ENCODE peak calls at places on chromosome 19, in ten cellular contexts. L is heart right ventricle; T is left ventricle myocardium inferior; Y is AG04450; O is effector memory CD4-positive, alpha-beta T cell; Z is WERI-Rb-1; S is pancreas; D is Karpas-422; K is CD4-positive, alpha-beta T cell; F is RWPE1. Q is an unnamed sample.

GRCh38 chr19:34260771-34261173 is 6.4 kb downstream of the GARRE1 start:
- DNase-seq in Y (no peak), D (no peak), K (no peak), F (no peak), T (no peak), Z (peak), S (no peak), L (no peak), O (no peak), Q (no peak)

GRCh38 chr19:7550987-7551761 is 15.7 kb downstream of the PNPLA6 start:
- DNase-seq in T (peak), F (peak), Z (peak), K (peak), D (peak), Y (no peak), O (no peak), L (peak), S (peak), Q (no peak)

GRCh38 chr19:56085571-56086275 is 35.4 kb downstream of the ZNF787 start:
- DNase-seq in S (no peak), T (no peak), K (no peak), Y (no peak), D (no peak), L (no peak), O (no peak), Z (no peak), F (no peak), Q (no peak)

GRCh38 chr19:19758164-19758563 is 25.3 kb upstream of the ZNF14 start:
- DNase-seq in O (no peak), T (no peak), Y (no peak), D (no peak), F (no peak), L (no peak), K (no peak), Z (no peak), S (no peak), Q (no peak)

GRCh38 chr19:29397748-29398147 is 128.0 kb upstream of the VSTM2B start:
- DNase-seq in O (no peak), F (no peak), Y (no peak), D (no peak), Z (no peak), L (no peak), T (no peak), K (no peak), S (no peak), Q (no peak)

GRCh38 chr19:28554321-28555091 is 658.4 kb downstream of the UQCRFS1 start:
- DNase-seq in L (no peak), D (no peak), F (no peak), K (no peak), Y (no peak), S (no peak), O (no peak), Z (no peak), T (no peak), Q (no peak)

GRCh38 chr19:55258476-55258827 is 365 bp downstream of the PPP6R1 start:
- DNase-seq in T (peak), O (no peak), K (no peak), S (peak), D (peak), L (no peak), F (no peak), Z (peak), Y (no peak), Q (no peak)

GRCh38 chr19:6414033-6414643 is 10.5 kb downstream of the KHSRP start:
- DNase-seq in Y (no peak), K (no peak), S (peak), O (no peak), Z (no peak), F (no peak), L (no peak), T (no peak), D (peak), Q (no peak)

GRCh38 chr19:48059331-48059730 is 15.5 kb upstream of the CABP5 start:
- DNase-seq in S (no peak), T (no peak), L (no peak), K (no peak), Z (no peak), O (no peak), D (no peak), F (no peak), Y (no peak), Q (no peak)

GRCh38 chr19:55353803-55354697 is 469 bp downstream of the COX6B2 start:
- DNase-seq in Z (peak), T (peak), F (peak), Y (no peak), L (no peak), S (peak), O (peak), D (peak), K (peak), Q (no peak)

GRCh38 chr19:57004418-57004817 is 115.4 kb upstream of the USP29 start:
- DNase-seq in D (no peak), S (no peak), Z (no peak), O (no peak), Y (no peak), K (no peak), F (no peak), T (no peak), L (no peak), Q (no peak)

GRCh38 chr19:14081797-14082674 is 3.5 kb downstream of the C19orf67 start:
- DNase-seq in T (peak), S (peak), Y (no peak), L (peak), O (no peak), Z (peak), D (no peak), F (no peak), K (no peak), Q (peak)

GRCh38 chr19:15563325-15563794 is 51.7 kb upstream of the CYP4F8 start:
- DNase-seq in Y (no peak), L (no peak), T (peak), S (peak), O (no peak), K (no peak), F (no peak), D (no peak), Z (no peak), Q (no peak)

GRCh38 chr19:1360126-1360817 is 23.4 kb upstream of the NDUFS7 start:
- DNase-seq in T (no peak), F (no peak), S (no peak), L (no peak), D (no peak), O (no peak), Y (no peak), K (no peak), Z (no peak), Q (no peak)

GRCh38 chr19:17772172-17772571 is 20.9 kb downstream of the FCHO1 start:
- DNase-seq in T (no peak), O (no peak), F (no peak), Z (no peak), S (no peak), K (no peak), D (peak), Y (no peak), L (no peak), Q (no peak)

GRCh38 chr19:45057444-45057843 is 18.6 kb downstream of the CLASRP start:
- DNase-seq in F (no peak), S (no peak), O (no peak), D (no peak), T (no peak), L (no peak), Y (no peak), Z (no peak), K (no peak), Q (no peak)

GRCh38 chr19:28710278-28710677 is 502.7 kb downstream of the UQCRFS1 start:
- DNase-seq in O (no peak), Z (no peak), D (peak), S (no peak), K (no peak), L (no peak), T (no peak), Y (peak), F (peak), Q (peak)

GRCh38 chr19:18668744-18669523 is 14.5 kb upstream of the CRTC1 start:
- DNase-seq in O (no peak), S (peak), T (no peak), D (no peak), K (no peak), Y (no peak), Z (no peak), F (no peak), L (no peak), Q (no peak)

DNA sequence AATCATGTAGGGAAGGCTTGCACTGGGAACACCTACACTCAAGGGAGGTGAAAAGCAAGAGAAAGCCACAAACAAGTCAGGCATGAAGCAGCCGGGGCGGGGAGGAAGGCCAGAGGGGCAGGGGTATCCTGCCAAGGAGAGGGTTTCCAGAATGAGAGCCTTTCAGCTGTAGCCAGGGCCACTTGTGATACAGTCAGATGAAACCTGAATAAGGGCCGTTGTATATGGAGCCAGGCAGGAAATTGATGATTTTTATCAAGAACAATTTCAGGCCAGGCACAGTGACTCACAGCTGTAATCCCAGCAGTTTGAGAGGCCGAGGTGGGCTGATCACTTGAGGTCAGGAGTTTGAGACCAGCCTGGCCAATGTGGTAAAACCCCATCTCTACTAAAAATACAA is 4.4 kb downstream of the TRPM4 start:
- DNase-seq in S (no peak), O (no peak), K (no peak), L (no peak), D (no peak), F (no peak), Y (no peak), T (no peak), Z (no peak), Q (no peak)
- H3K27ac ChIP-seq in S (no peak), O (no peak), K (no peak), L (no peak), D (no peak), F (peak), Y (no peak), T (peak), Z (no peak), Q (no peak)

GRCh38 chr19:40465025-40465780 is at the start of gene BLVRB:
- DNase-seq in F (no peak), S (no peak), O (peak), L (no peak), Z (no peak), Y (no peak), T (no peak), D (no peak), K (no peak), Q (no peak)

GRCh38 chr19:40464059-40465024 is 1.2 kb downstream of the BLVRB start:
- DNase-seq in K (peak), O (peak), Y (peak), F (peak), S (peak), D (peak), L (peak), Z (peak), T (peak), Q (peak)

GRCh38 chr19:40467007-40467565 is 285 bp downstream of the SPTBN4 start:
- DNase-seq in L (no peak), T (no peak), Y (no peak), Z (no peak), K (no peak), F (no peak), D (no peak), S (peak), O (no peak), Q (no peak)

GRCh38 chr19:40466219-40467006 is at the start of gene SPTBN4:
- DNase-seq in Z (no peak), L (peak), K (no peak), F (no peak), D (no peak), Y (no peak), O (peak), S (peak), T (no peak), Q (no peak)

GRCh38 chr19:40465781-40466218 is 255 bp upstream of the BLVRB start:
- DNase-seq in L (peak), D (peak), K (peak), S (peak), T (peak), F (peak), Y (peak), O (peak), Z (peak), Q (peak)
- H3K27ac ChIP-seq in L (peak), D (no peak), K (no peak), S (peak), T (peak), F (peak), Y (no peak), O (peak), Z (no peak), Q (peak)

GRCh38 chr19:3450796-3451411 is 29.4 kb downstream of the SMIM24 start:
- DNase-seq in Z (no peak), S (no peak), D (no peak), L (peak), T (peak), F (peak), O (no peak), K (no peak), Y (peak), Q (peak)
- H3K27ac ChIP-seq in Z (no peak), S (no peak), D (no peak), L (peak), T (peak), F (peak), O (no peak), K (no peak), Y (peak), Q (peak)

DNA sequence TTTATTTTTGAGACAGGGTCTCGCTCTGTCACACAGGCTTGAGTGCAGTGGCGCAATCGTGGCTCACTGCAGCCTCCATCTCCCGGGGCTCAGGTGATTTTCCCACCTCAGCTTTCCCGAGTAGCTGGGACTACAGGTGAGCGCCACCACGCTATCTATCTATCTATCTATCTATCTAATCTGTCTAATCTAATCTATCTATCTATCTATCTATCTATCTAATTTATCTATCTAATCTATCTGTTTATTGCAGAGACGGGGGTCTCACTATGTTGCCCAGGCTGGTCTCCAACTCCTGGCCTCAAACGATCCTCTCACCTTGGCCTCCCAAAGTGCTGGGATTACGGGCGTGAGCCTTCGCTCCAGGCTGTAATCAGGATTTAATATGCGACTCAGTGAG is 587 bp downstream of the ZNF613 start:
- DNase-seq in O (no peak), K (no peak), T (no peak), F (no peak), S (no peak), Z (no peak), L (no peak), Y (no peak), D (no peak), Q (no peak)
- H3K27ac ChIP-seq in O (no peak), K (no peak), T (peak), F (peak), S (no peak), Z (peak), L (peak), Y (no peak), D (no peak), Q (no peak)

GRCh38 chr19:3053780-3054179 is 8.5 kb downstream of the TLE5 start:
- DNase-seq in L (no peak), D (no peak), F (no peak), Y (no peak), O (no peak), S (no peak), T (no peak), K (no peak), Z (no peak), Q (no peak)
- H3K27ac ChIP-seq in L (no peak), D (no peak), F (peak), Y (no peak), O (no peak), S (no peak), T (no peak), K (no peak), Z (peak), Q (peak)

DNA sequence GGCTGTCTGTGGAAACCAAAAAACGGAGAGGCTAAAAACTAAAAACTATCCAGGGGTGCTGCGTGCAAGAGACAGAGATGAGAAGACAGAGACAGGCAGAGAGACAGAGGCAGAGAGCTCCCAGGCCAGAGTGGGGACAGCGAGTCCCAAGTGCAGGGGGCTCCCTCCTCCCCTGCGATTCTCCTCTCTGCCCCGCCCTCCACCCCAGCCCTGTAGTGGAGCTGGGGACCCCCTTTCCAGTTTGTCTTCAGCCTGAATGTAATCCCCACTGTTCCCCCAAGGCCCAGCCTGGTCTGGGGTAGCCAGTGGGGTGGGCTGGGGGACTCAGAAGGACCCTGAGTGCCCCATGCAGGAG is 2.0 kb downstream of the NFIC start:
- DNase-seq in L (no peak), F (no peak), O (no peak), Z (no peak), S (no peak), D (no peak), Y (no peak), K (no peak), T (no peak), Q (no peak)
- H3K27ac ChIP-seq in L (peak), F (peak), O (no peak), Z (no peak), S (peak), D (no peak), Y (peak), K (no peak), T (peak), Q (peak)

GRCh38 chr19:10727599-10728250 is 9.8 kb downstream of the DNM2 start:
- DNase-seq in D (no peak), T (no peak), S (no peak), F (no peak), O (no peak), Z (no peak), K (no peak), L (no peak), Y (no peak), Q (no peak)
- H3K27ac ChIP-seq in D (no peak), T (peak), S (no peak), F (peak), O (peak), Z (peak), K (no peak), L (peak), Y (no peak), Q (no peak)

DNA sequence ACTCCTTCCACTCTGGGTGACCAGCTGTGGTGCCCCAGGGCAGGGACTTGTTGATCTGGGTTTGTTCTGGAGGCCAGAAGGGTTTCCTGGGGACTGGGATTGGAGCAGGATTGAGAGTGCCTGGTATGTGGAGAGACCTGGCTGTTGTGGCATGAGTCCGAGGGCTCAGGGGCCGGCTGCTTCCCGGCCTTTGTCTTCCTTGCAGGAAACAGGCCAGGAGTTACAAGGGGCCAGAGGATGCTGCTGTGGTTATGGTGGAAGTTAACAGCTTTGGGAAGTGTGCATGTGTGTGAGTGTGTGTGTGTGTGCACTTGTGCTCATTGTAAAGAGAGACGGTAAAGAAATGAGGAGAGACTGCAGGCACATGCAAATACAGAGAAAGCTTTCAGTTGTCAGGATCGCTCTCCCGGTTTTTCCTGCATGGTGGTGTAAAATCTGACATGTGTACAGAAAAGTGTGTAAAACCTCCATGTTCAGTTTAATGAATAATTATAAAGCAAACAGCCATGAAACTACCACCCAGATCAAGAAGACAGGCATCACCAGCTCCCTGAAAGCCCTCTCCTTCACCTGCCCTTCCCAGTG is 19.0 kb downstream of the PAK4 start:
- DNase-seq in L (no peak), O (no peak), K (no peak), F (no peak), Z (no peak), T (no peak), S (peak), D (no peak), Y (no peak), Q (no peak)
- H3K27ac ChIP-seq in L (no peak), O (no peak), K (no peak), F (peak), Z (no peak), T (peak), S (peak), D (no peak), Y (no peak), Q (no peak)

Q was measured in epithelial cell of prostate.